ENCODE peak calls at places on chromosomes 12 and 14, in four cellular contexts. One of them, this sample, is unnamed.

GRCh38 chr12:71865166-71865713 is 25.7 kb downstream of the TBC1D15 start:
- DNase-seq in spleen: no peak
- DNase-seq in fibroblast of lung: peak
- DNase-seq in tibial nerve: no peak
- DNase-seq in this sample: no peak

GRCh38 chr14:103073876-103074698 is 9.9 kb upstream of the LBHD2 start:
- DNase-seq in spleen: peak
- DNase-seq in fibroblast of lung: no peak
- DNase-seq in tibial nerve: no peak
- DNase-seq in this sample: no peak

GRCh38 chr12:116313194-116313910 is 35.9 kb upstream of the MED13L start:
- DNase-seq in spleen: no peak
- DNase-seq in fibroblast of lung: peak
- DNase-seq in tibial nerve: no peak
- DNase-seq in this sample: no peak

GRCh38 chr14:65686761-65687160 is 274.2 kb downstream of the FUT8 start:
- DNase-seq in spleen: no peak
- DNase-seq in fibroblast of lung: no peak
- DNase-seq in tibial nerve: no peak
- DNase-seq in this sample: no peak

GRCh38 chr12:93857279-93857894 is 180.2 kb downstream of the CRADD start:
- DNase-seq in spleen: no peak
- DNase-seq in fibroblast of lung: peak
- DNase-seq in tibial nerve: no peak
- DNase-seq in this sample: no peak

GRCh38 chr14:93789366-93790130 is 1.3 kb upstream of the PRIMA1 start:
- DNase-seq in spleen: no peak
- DNase-seq in fibroblast of lung: no peak
- DNase-seq in tibial nerve: no peak
- DNase-seq in this sample: no peak

GRCh38 chr12:74646831-74647230 is 109.2 kb downstream of the ATXN7L3B start:
- DNase-seq in spleen: no peak
- DNase-seq in fibroblast of lung: peak
- DNase-seq in tibial nerve: no peak
- DNase-seq in this sample: no peak

GRCh38 chr12:1800646-1801284 is 19.6 kb upstream of the LRTM2 start:
- DNase-seq in spleen: peak
- DNase-seq in fibroblast of lung: peak
- DNase-seq in tibial nerve: peak
- DNase-seq in this sample: no peak

GRCh38 chr12:76183459-76184186 is 99.1 kb upstream of the NAP1L1 start:
- DNase-seq in spleen: no peak
- DNase-seq in fibroblast of lung: peak
- DNase-seq in tibial nerve: no peak
- DNase-seq in this sample: peak

GRCh38 chr14:85444685-85445084 is 85.3 kb upstream of the FLRT2 start:
- DNase-seq in spleen: no peak
- DNase-seq in fibroblast of lung: peak
- DNase-seq in tibial nerve: no peak
- DNase-seq in this sample: no peak

GRCh38 chr12:57603758-57604453 is 718 bp upstream of the DTX3 start:
- DNase-seq in spleen: no peak
- DNase-seq in fibroblast of lung: peak
- DNase-seq in tibial nerve: no peak
- DNase-seq in this sample: peak

GRCh38 chr12:116492703-116493324 is 66.4 kb upstream of the MAP1LC3B2 start:
- DNase-seq in spleen: no peak
- DNase-seq in fibroblast of lung: peak
- DNase-seq in tibial nerve: no peak
- DNase-seq in this sample: no peak

GRCh38 chr12:55906056-55906455 is 21.6 kb downstream of the PYM1 start:
- DNase-seq in spleen: no peak
- DNase-seq in fibroblast of lung: peak
- DNase-seq in tibial nerve: no peak
- DNase-seq in this sample: no peak

GRCh38 chr12:27486986-27487385 is 37.0 kb upstream of the PPFIBP1 start:
- DNase-seq in spleen: no peak
- DNase-seq in fibroblast of lung: no peak
- DNase-seq in tibial nerve: no peak
- DNase-seq in this sample: no peak

GRCh38 chr12:76135456-76135855 is 51.0 kb upstream of the NAP1L1 start:
- DNase-seq in spleen: no peak
- DNase-seq in fibroblast of lung: no peak
- DNase-seq in tibial nerve: no peak
- DNase-seq in this sample: no peak

GRCh38 chr12:114404451-114405198 is 1.3 kb downstream of the TBX5 start:
- DNase-seq in spleen: no peak
- DNase-seq in fibroblast of lung: peak
- DNase-seq in tibial nerve: no peak
- DNase-seq in this sample: no peak

GRCh38 chr14:105982664-105983063 is 456.3 kb downstream of the TMEM121 start:
- DNase-seq in spleen: no peak
- DNase-seq in fibroblast of lung: no peak
- DNase-seq in tibial nerve: no peak
- DNase-seq in this sample: no peak

GRCh38 chr12:6551496-6552139 is 4.2 kb downstream of the IFFO1 start:
- DNase-seq in spleen: peak
- DNase-seq in fibroblast of lung: peak
- DNase-seq in tibial nerve: no peak
- DNase-seq in this sample: peak

GRCh38 chr12:18825138-18825537 is 87.2 kb downstream of the CAPZA3 start:
- DNase-seq in spleen: no peak
- DNase-seq in fibroblast of lung: no peak
- DNase-seq in tibial nerve: no peak
- DNase-seq in this sample: no peak

GRCh38 chr12:14314801-14315200 is 50.7 kb upstream of the ATF7IP start:
- DNase-seq in spleen: no peak
- DNase-seq in fibroblast of lung: no peak
- DNase-seq in tibial nerve: no peak
- DNase-seq in this sample: no peak

GRCh38 chr12:46332260-46332659 is 40.3 kb downstream of the SLC38A2 start:
- DNase-seq in spleen: no peak
- DNase-seq in fibroblast of lung: peak
- DNase-seq in tibial nerve: no peak
- DNase-seq in this sample: no peak

GRCh38 chr12:31011746-31012567 is 61.7 kb upstream of the DDX11 start:
- DNase-seq in spleen: peak
- DNase-seq in fibroblast of lung: no peak
- DNase-seq in tibial nerve: no peak
- DNase-seq in this sample: no peak

GRCh38 chr14:67539116-67539515 is 6.0 kb downstream of the PLEKHH1 start:
- DNase-seq in spleen: no peak
- DNase-seq in fibroblast of lung: no peak
- DNase-seq in tibial nerve: no peak
- DNase-seq in this sample: peak

GRCh38 chr14:39367387-39367751 is 64.9 kb downstream of the FBXO33 start:
- DNase-seq in spleen: no peak
- DNase-seq in fibroblast of lung: no peak
- DNase-seq in tibial nerve: no peak
- DNase-seq in this sample: no peak

GRCh38 chr12:96352161-96352835 is 47.9 kb downstream of the CDK17 start:
- DNase-seq in spleen: no peak
- DNase-seq in fibroblast of lung: no peak
- DNase-seq in tibial nerve: no peak
- DNase-seq in this sample: no peak

GRCh38 chr12:64452559-64453329 is 824 bp downstream of the TBK1 start:
- DNase-seq in spleen: no peak
- DNase-seq in fibroblast of lung: peak
- DNase-seq in tibial nerve: no peak
- DNase-seq in this sample: no peak

GRCh38 chr12:20148241-20148640 is 220.1 kb upstream of the PDE3A start:
- DNase-seq in spleen: no peak
- DNase-seq in fibroblast of lung: no peak
- DNase-seq in tibial nerve: no peak
- DNase-seq in this sample: no peak

GRCh38 chr12:105406497-105406896 is 76.0 kb downstream of the C12orf75 start:
- DNase-seq in spleen: no peak
- DNase-seq in fibroblast of lung: no peak
- DNase-seq in tibial nerve: no peak
- DNase-seq in this sample: no peak

GRCh38 chr12:102234599-102234998 is 37.0 kb upstream of the PMCH start:
- DNase-seq in spleen: no peak
- DNase-seq in fibroblast of lung: no peak
- DNase-seq in tibial nerve: no peak
- DNase-seq in this sample: no peak

GRCh38 chr12:109892748-109893147 is 7.3 kb upstream of the TCHP start:
- DNase-seq in spleen: no peak
- DNase-seq in fibroblast of lung: no peak
- DNase-seq in tibial nerve: no peak
- DNase-seq in this sample: no peak

GRCh38 chr12:119868992-119869391 is 8.1 kb downstream of the CIT start:
- DNase-seq in spleen: no peak
- DNase-seq in fibroblast of lung: peak
- DNase-seq in tibial nerve: no peak
- DNase-seq in this sample: no peak

GRCh38 chr14:50399251-50400032 is 2.8 kb upstream of the CDKL1 start:
- DNase-seq in spleen: no peak
- DNase-seq in fibroblast of lung: peak
- DNase-seq in tibial nerve: no peak
- DNase-seq in this sample: no peak

GRCh38 chr12:111270773-111271172 is 98.1 kb downstream of the PHETA1 start:
- DNase-seq in spleen: no peak
- DNase-seq in fibroblast of lung: no peak
- DNase-seq in tibial nerve: no peak
- DNase-seq in this sample: no peak

GRCh38 chr14:90500665-90501370 is 104.0 kb downstream of the CALM1 start:
- DNase-seq in spleen: peak
- DNase-seq in fibroblast of lung: no peak
- DNase-seq in tibial nerve: no peak
- DNase-seq in this sample: no peak

GRCh38 chr14:20606190-20606901 is 15.2 kb upstream of the RNASE12 start:
- DNase-seq in spleen: no peak
- DNase-seq in fibroblast of lung: peak
- DNase-seq in tibial nerve: no peak
- DNase-seq in this sample: peak

GRCh38 chr12:2557589-2557988 is 237.2 kb upstream of the FKBP4 start:
- DNase-seq in spleen: no peak
- DNase-seq in fibroblast of lung: no peak
- DNase-seq in tibial nerve: no peak
- DNase-seq in this sample: no peak

GRCh38 chr12:27284751-27285150 is 40.7 kb downstream of the STK38L start:
- DNase-seq in spleen: no peak
- DNase-seq in fibroblast of lung: peak
- DNase-seq in tibial nerve: no peak
- DNase-seq in this sample: no peak

GRCh38 chr12:110676171-110676570 is 12.7 kb downstream of the HVCN1 start:
- DNase-seq in spleen: peak
- DNase-seq in fibroblast of lung: no peak
- DNase-seq in tibial nerve: no peak
- DNase-seq in this sample: no peak

GRCh38 chr12:46214668-46215429 is 54.0 kb downstream of the SLC38A1 start:
- DNase-seq in spleen: peak
- DNase-seq in fibroblast of lung: no peak
- DNase-seq in tibial nerve: no peak
- DNase-seq in this sample: no peak

GRCh38 chr12:4440187-4440941 is 5.3 kb downstream of the FGF6 start:
- DNase-seq in spleen: no peak
- DNase-seq in fibroblast of lung: no peak
- DNase-seq in tibial nerve: no peak
- DNase-seq in this sample: no peak
- H3K27ac ChIP-seq in spleen: no peak
- H3K27ac ChIP-seq in fibroblast of lung: no peak
- H3K27ac ChIP-seq in tibial nerve: no peak
- H3K27ac ChIP-seq in this sample: no peak

DNA sequence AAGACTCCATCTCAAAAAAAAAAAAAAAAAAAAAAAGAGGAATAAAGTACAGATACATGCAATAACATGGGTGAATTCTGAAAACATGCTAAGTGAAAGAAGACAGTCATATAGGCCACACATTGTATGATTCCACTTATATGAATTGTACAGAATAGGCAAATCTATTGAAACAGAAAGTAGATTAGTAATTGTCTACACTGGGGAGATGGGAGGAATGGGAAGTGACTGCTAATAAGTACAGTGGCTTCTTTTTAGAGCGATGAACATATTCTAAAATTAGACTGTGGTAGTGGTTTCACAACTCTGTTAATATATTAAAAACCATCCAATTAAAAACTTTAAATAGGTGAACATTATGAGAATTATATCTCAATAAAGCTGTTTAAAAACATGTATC is 74.4 kb downstream of the ANKS1B start:
- DNase-seq in spleen: no peak
- DNase-seq in fibroblast of lung: no peak
- DNase-seq in tibial nerve: no peak
- DNase-seq in this sample: no peak
- H3K27ac ChIP-seq in spleen: no peak
- H3K27ac ChIP-seq in fibroblast of lung: no peak
- H3K27ac ChIP-seq in tibial nerve: peak
- H3K27ac ChIP-seq in this sample: no peak

GRCh38 chr14:89202413-89202812 is 214.6 kb downstream of the FOXN3 start:
- DNase-seq in spleen: no peak
- DNase-seq in fibroblast of lung: peak
- DNase-seq in tibial nerve: no peak
- DNase-seq in this sample: no peak
- H3K27ac ChIP-seq in spleen: no peak
- H3K27ac ChIP-seq in fibroblast of lung: no peak
- H3K27ac ChIP-seq in tibial nerve: no peak
- H3K27ac ChIP-seq in this sample: no peak

DNA sequence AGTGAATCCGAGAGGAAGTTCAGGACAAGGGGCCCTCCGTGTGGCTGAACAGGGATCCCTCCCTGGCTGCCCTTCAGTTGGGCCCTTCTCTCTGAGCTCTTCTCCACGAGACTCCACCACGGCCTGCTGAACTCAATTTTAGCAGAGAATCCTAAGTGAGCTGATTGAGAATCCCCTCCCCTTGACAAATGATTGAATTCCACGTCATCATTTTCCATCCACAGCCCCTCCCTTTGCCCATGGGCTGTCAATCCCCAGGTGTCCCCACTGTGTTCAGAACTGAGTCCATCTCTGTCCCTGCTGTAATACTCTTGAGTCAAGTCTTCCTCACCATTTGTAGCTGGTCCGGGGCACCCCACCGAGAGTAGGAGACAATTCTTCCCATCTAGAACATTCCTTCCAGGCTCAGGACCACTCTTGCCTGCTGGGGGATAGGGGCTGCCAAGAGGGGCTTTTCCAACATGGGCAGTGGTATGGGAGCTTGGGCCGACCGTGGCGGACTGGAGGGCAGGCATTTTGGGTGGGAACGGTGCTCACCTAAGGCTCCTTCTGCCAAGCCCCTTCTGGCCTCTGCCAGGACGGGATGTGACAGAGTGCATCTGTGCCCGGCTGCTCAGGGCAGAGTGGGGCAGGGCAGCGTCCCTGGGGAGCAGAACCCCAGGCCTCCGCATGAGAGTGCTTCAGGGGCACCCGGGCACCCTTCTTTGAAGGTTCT is 218.0 kb upstream of the RTL1 start:
- DNase-seq in spleen: peak
- DNase-seq in fibroblast of lung: no peak
- DNase-seq in tibial nerve: no peak
- DNase-seq in this sample: no peak
- H3K27ac ChIP-seq in spleen: peak
- H3K27ac ChIP-seq in fibroblast of lung: no peak
- H3K27ac ChIP-seq in tibial nerve: peak
- H3K27ac ChIP-seq in this sample: no peak